ENCODE peak calls at places on chromosome 6, in ten cellular contexts. K, L, B, N, G, T, E, S, H and A are unnamed samples.

GRCh38 chr6:28413681-28414080 is 14.1 kb upstream of the ZSCAN12 start:
- DNase-seq in G (no peak), L (no peak), E (no peak), B (no peak), S (no peak), T (no peak), H (no peak), K (no peak), N (no peak), A (no peak)

GRCh38 chr6:40999498-41000070 is 39.4 kb downstream of the UNC5CL start:
- DNase-seq in L (peak; percentile 80), N (peak; percentile 44), G (no peak), S (peak; percentile 56), T (no peak), B (peak; percentile 89), H (peak; percentile 16), K (no peak), E (peak; percentile 56), A (peak; percentile 73)

GRCh38 chr6:113998811-113999210 is 27.9 kb upstream of the HDAC2 start:
- DNase-seq in L (no peak), B (no peak), G (no peak), T (no peak), N (no peak), E (no peak), H (no peak), K (no peak), S (no peak), A (no peak)

GRCh38 chr6:24064106-24064505 is 61.9 kb upstream of the NRSN1 start:
- DNase-seq in E (no peak), K (no peak), S (no peak), L (no peak), B (peak; percentile 72), N (no peak), H (no peak), T (no peak), G (peak; percentile 14), A (peak; percentile 30)

GRCh38 chr6:105326838-105327745 is 75.8 kb downstream of the PREP start:
- DNase-seq in N (peak; percentile 78), E (peak; percentile 52), S (peak; percentile 88), T (no peak), G (peak; percentile 42), K (no peak), B (no peak), H (peak; percentile 19), L (peak; percentile 51), A (no peak)

GRCh38 chr6:36699290-36699689 is 1.7 kb downstream of the RAB44 start:
- DNase-seq in T (no peak), H (no peak), S (no peak), G (no peak), N (no peak), K (peak; percentile 60), B (no peak), E (no peak), L (no peak), A (no peak)

GRCh38 chr6:6665505-6665904 is 77.0 kb downstream of the LY86 start:
- DNase-seq in N (no peak), E (no peak), S (no peak), B (no peak), K (no peak), T (no peak), L (no peak), H (no peak), G (no peak), A (no peak)

GRCh38 chr6:77463308-77463880 is at the start of gene HTR1B:
- DNase-seq in S (peak; percentile 39), L (peak; percentile 21), T (no peak), K (peak; percentile 82), B (peak; percentile 79), E (no peak), N (no peak), G (no peak), H (no peak), A (peak; percentile 45)

GRCh38 chr6:18265099-18265372 is 706 bp upstream of the DEK start:
- DNase-seq in B (peak; percentile 75), N (no peak), H (no peak), T (no peak), S (no peak), G (no peak), E (no peak), L (no peak), K (no peak), A (no peak)

GRCh38 chr6:143397229-143398222 is 53.0 kb downstream of the ADAT2 start:
- DNase-seq in S (peak; percentile 77), G (no peak), B (no peak), T (no peak), E (peak; percentile 93), L (peak; percentile 88), K (peak; percentile 88), N (peak; percentile 100), H (peak; percentile 90), A (no peak)

GRCh38 chr6:132530293-132530974 is 7.6 kb upstream of the TAAR9 start:
- DNase-seq in H (peak; percentile 76), S (peak; percentile 67), K (no peak), B (peak; percentile 83), L (peak; percentile 34), E (peak; percentile 58), T (peak; percentile 41), G (peak; percentile 20), N (peak; percentile 55), A (peak; percentile 65)

GRCh38 chr6:116511424-116512131 is at the start of gene CALHM5:
- DNase-seq in T (no peak), N (peak; percentile 87), H (peak; percentile 69), K (no peak), B (peak; percentile 92), L (peak; percentile 83), E (peak; percentile 90), G (no peak), S (peak; percentile 92), A (no peak)

GRCh38 chr6:145544031-145544430 is 191.3 kb downstream of the EPM2A start:
- DNase-seq in E (peak; percentile 39), B (no peak), S (peak; percentile 52), H (peak; percentile 46), T (no peak), L (peak; percentile 16), N (peak; percentile 94), K (no peak), G (no peak), A (no peak)

GRCh38 chr6:158867381-158868121 is 48.4 kb upstream of the EZR start:
- DNase-seq in N (peak; percentile 70), S (no peak), E (no peak), H (peak; percentile 41), T (no peak), L (no peak), K (peak; percentile 61), G (no peak), B (no peak), A (no peak)

GRCh38 chr6:68635706-68636513 is 828 bp downstream of the ADGRB3 start:
- DNase-seq in L (peak; percentile 32), S (no peak), T (no peak), K (no peak), H (no peak), B (peak; percentile 77), E (no peak), N (no peak), G (no peak), A (peak; percentile 54)

GRCh38 chr6:85124472-85125428 is 325.1 kb upstream of the NT5E start:
- DNase-seq in T (no peak), L (peak; percentile 26), E (peak; percentile 83), H (no peak), B (peak; percentile 87), N (peak; percentile 23), G (no peak), S (peak; percentile 33), K (no peak), A (no peak)

GRCh38 chr6:79436232-79436631 is 101.0 kb downstream of the LCA5 start:
- DNase-seq in H (peak; percentile 82), N (peak; percentile 51), B (no peak), T (no peak), L (peak; percentile 25), K (no peak), G (no peak), E (peak; percentile 3), S (peak; percentile 6), A (no peak)

GRCh38 chr6:12962995-12963394 is 246.4 kb downstream of the PHACTR1 start:
- DNase-seq in K (no peak), T (no peak), N (peak; percentile 47), S (peak; percentile 61), G (no peak), L (no peak), B (peak; percentile 56), H (no peak), E (peak; percentile 37), A (peak; percentile 88)

GRCh38 chr6:88609973-88610372 is 353.4 kb downstream of the RNGTT start:
- DNase-seq in H (no peak), L (no peak), T (no peak), N (no peak), K (no peak), E (no peak), B (no peak), S (no peak), G (no peak), A (no peak)

GRCh38 chr6:155530219-155530834 is 74.7 kb upstream of the NOX3 start:
- DNase-seq in B (peak; percentile 63), K (no peak), N (peak; percentile 41), S (peak; percentile 63), H (peak; percentile 34), E (peak; percentile 50), G (no peak), T (no peak), L (peak; percentile 43), A (peak; percentile 37)